ENCODE peak calls at places on chromosomes 12 and 14, in four cellular contexts. X, W, Y and T are unnamed samples.

GRCh38 chr14:101224356-101225115 is 321.0 kb upstream of the RTL1 start:
- DNase-seq in X (no peak), W (no peak), Y (peak), T (no peak)

GRCh38 chr12:123916729-123917128 is 55.9 kb downstream of the CCDC92 start:
- DNase-seq in X (no peak), Y (no peak), W (no peak), T (no peak)

GRCh38 chr12:124609041-124609984 is 41.9 kb upstream of the NCOR2 start:
- DNase-seq in X (no peak), Y (peak), W (peak), T (peak)

GRCh38 chr12:3354586-3354985 is 136.4 kb upstream of the PRMT8 start:
- DNase-seq in X (no peak), W (no peak), Y (no peak), T (no peak)

GRCh38 chr12:34397591-34398365 is 375.5 kb downstream of the ALG10 start:
- DNase-seq in Y (peak), X (no peak), W (no peak), T (no peak)

GRCh38 chr14:100691395-100692025 is 35.2 kb upstream of the DLK1 start:
- DNase-seq in X (no peak), Y (peak), W (no peak), T (no peak)

GRCh38 chr14:100440758-100441203 is 117.6 kb downstream of the SLC25A47 start:
- DNase-seq in X (no peak), W (no peak), Y (peak), T (no peak)

GRCh38 chr14:90455100-90455571 is 58.3 kb downstream of the CALM1 start:
- DNase-seq in X (no peak), Y (no peak), W (no peak), T (no peak)

GRCh38 chr12:116896525-116896924 is 14.2 kb upstream of the FBXW8 start:
- DNase-seq in W (no peak), X (no peak), Y (no peak), T (no peak)

GRCh38 chr12:88650715-88651114 is 70.4 kb upstream of the KITLG start:
- DNase-seq in X (no peak), Y (no peak), W (no peak), T (no peak)

GRCh38 chr14:91305650-91306431 is 61.3 kb upstream of the GPR68 start:
- DNase-seq in W (no peak), X (no peak), Y (no peak), T (no peak)

GRCh38 chr14:59246566-59246965 is 58.1 kb downstream of the DAAM1 start:
- DNase-seq in W (no peak), X (no peak), Y (no peak), T (no peak)

GRCh38 chr14:91313154-91313850 is 68.8 kb upstream of the GPR68 start:
- DNase-seq in W (no peak), X (no peak), Y (no peak), T (no peak)

GRCh38 chr14:95388699-95389098 is 69.0 kb upstream of the CLMN start:
- DNase-seq in X (no peak), Y (no peak), W (no peak), T (no peak)

DNA sequence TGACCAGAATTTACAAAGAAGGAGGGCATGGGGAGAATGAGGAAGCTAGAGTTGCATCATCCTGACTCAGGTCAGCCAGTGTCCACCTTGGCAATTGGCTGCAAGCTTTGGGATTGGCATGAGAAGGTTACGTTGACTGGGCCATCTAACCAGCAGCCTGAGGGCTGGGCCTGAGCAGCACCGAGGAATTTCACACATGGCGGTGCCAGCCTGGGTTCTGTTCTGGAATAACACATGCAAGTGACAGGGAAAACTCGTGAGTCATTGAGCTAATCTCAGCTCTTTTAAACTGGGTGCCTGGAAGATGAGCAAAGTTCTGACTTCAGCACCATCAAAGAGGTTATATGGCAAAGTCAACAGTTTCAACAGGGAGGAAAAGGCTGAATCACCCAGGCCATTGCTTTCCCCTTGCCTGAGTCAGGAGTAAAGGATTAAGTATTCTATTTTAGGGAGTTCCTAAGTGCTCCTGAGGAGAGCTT is 543.2 kb upstream of the TBX3 start:
- DNase-seq in Y (no peak), W (peak), X (no peak), T (no peak)
- H3K4me3 ChIP-seq in Y (no peak), W (no peak), X (no peak), T (no peak)

GRCh38 chr12:81141220-81141619 is 63.3 kb downstream of the ACSS3 start:
- DNase-seq in Y (no peak), W (no peak), X (no peak), T (no peak)
- TF ChIP-seq MAX in Y (no peak), W (no peak), X (no peak), T (no peak)

DNA sequence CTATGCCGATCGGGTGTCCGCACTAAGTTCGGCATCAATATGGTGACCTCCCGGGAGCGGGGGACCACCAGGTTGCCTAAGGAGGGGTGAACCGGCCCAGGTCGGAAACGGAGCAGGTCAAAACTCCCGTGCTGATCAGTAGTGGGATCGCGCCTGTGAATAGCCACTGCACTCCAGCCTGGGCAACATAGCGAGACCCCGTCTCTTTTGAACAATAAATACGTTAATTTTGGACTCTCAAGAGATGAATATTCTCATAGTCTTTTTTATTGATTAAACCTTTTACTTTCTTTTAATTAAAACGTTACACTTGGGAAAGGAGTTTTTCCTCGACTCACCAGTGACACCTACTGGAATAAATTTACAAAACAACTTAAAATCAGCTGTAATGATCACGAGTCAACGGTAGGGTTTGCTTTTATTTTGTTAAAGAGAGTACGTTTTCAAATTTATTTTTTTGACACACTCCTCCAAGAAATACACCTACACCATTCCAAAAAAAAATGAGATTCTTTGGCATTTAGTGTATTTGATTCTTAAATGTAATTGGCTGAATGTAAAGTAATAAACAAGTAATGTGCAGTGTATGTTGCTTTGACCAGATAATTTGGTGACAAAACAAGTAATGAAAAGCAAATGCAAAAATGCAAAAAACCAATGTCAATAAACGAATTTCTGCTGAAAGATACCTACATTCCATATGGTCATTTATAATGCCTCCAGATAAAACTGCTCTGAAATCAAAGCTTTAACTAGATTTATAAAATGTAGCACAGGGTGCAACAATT is 687 bp upstream of the RPS29 start:
- DNase-seq in X (no peak), Y (peak), W (peak), T (peak)
- H3K4me3 ChIP-seq in X (peak), Y (peak), W (peak), T (peak)

GRCh38 chr12:42126963-42127362 is 17.7 kb downstream of the GXYLT1 start:
- DNase-seq in W (no peak), Y (no peak), X (no peak), T (no peak)

GRCh38 chr12:42128888-42129287 is 15.8 kb downstream of the GXYLT1 start:
- DNase-seq in W (no peak), X (no peak), Y (no peak), T (no peak)

GRCh38 chr12:42125372-42125767 is 19.3 kb downstream of the GXYLT1 start:
- DNase-seq in Y (no peak), W (no peak), X (no peak), T (peak)

GRCh38 chr12:42128327-42128726 is 16.3 kb downstream of the GXYLT1 start:
- DNase-seq in W (no peak), X (no peak), Y (no peak), T (peak)

DNA sequence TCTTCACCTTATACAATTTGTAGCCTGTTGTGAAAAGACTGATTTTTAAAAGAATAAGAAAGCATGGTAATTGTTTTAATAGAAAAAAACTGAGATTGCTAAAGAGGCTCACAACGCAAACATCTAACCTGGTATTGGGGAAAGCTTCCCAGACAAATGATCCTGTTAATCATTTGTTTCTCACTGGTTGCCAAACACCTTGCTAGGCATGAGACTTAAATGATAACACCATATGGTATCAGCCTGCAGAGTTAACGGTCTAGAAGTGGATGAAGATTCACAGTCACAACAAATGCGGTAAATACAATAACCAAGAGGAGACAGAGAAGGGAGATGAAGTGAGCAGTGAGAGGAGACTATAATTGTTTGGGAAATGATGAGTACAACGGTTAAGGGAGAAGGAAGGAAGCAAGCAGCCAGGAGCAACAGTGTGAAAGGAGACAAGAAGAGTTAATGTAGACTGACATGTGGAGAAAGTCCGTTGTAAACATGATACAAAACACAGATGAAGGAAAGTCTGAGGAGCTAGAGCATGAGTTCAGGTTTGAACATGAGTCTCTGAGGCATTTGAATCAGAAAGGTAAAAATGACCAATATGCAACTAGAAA is 19.8 kb downstream of the GXYLT1 start:
- DNase-seq in W (no peak), X (no peak), Y (no peak), T (no peak)
- TF ChIP-seq MAX in W (no peak), X (no peak), Y (no peak), T (no peak)

GRCh38 chr12:68932123-68932700 is 759 bp downstream of the CPM start:
- DNase-seq in X (no peak), W (no peak), Y (no peak), T (peak)
- H3K4me3 ChIP-seq in X (peak), W (peak), Y (peak), T (peak)